ENCODE peak calls at places on chromosomes 1 and 21, in eight cellular contexts. One of them, this sample, is unnamed.
A peak's percentile ranks its signal among the peaks of the same experiment; 100 is the strongest.

GRCh38 chr1:67685558-67686271 is 714 bp downstream of the GADD45A start:
- DNase-seq in A549: no peak
- DNase-seq in aorta: peak; percentile 86
- DNase-seq in Panc1: no peak
- DNase-seq in K562: peak; percentile 65
- DNase-seq in right lobe of liver: peak; percentile 65
- DNase-seq in DND-41: peak; percentile 66
- DNase-seq in lower lobe of right lung: peak; percentile 75
- DNase-seq in this sample: peak; percentile 79

GRCh38 chr1:14980801-14981200 is 172.7 kb upstream of the TMEM51 start:
- DNase-seq in lower lobe of right lung: no peak
- DNase-seq in right lobe of liver: no peak
- DNase-seq in K562: no peak
- DNase-seq in Panc1: no peak
- DNase-seq in A549: no peak
- DNase-seq in DND-41: no peak
- DNase-seq in aorta: no peak
- DNase-seq in this sample: no peak

GRCh38 chr21:29245104-29245643 is 53.5 kb upstream of the BACH1 start:
- DNase-seq in K562: no peak
- DNase-seq in right lobe of liver: no peak
- DNase-seq in aorta: no peak
- DNase-seq in A549: no peak
- DNase-seq in lower lobe of right lung: no peak
- DNase-seq in DND-41: no peak
- DNase-seq in Panc1: no peak
- DNase-seq in this sample: no peak

GRCh38 chr1:153359241-153359640 is 1.6 kb downstream of the S100A9 start:
- DNase-seq in Panc1: no peak
- DNase-seq in right lobe of liver: peak; percentile 42
- DNase-seq in aorta: no peak
- DNase-seq in A549: no peak
- DNase-seq in DND-41: no peak
- DNase-seq in K562: no peak
- DNase-seq in lower lobe of right lung: no peak
- DNase-seq in this sample: no peak

GRCh38 chr1:24409535-24409934 is 4.0 kb downstream of the STPG1 start:
- DNase-seq in lower lobe of right lung: no peak
- DNase-seq in Panc1: no peak
- DNase-seq in A549: peak; percentile 32
- DNase-seq in right lobe of liver: no peak
- DNase-seq in DND-41: no peak
- DNase-seq in aorta: no peak
- DNase-seq in K562: no peak
- DNase-seq in this sample: no peak

GRCh38 chr21:20459838-20460237 is 538.4 kb upstream of the NCAM2 start:
- DNase-seq in lower lobe of right lung: no peak
- DNase-seq in K562: no peak
- DNase-seq in Panc1: no peak
- DNase-seq in right lobe of liver: no peak
- DNase-seq in A549: no peak
- DNase-seq in aorta: no peak
- DNase-seq in DND-41: no peak
- DNase-seq in this sample: no peak

GRCh38 chr1:17200756-17201155 is 4.2 kb upstream of the PADI1 start:
- DNase-seq in aorta: no peak
- DNase-seq in K562: no peak
- DNase-seq in Panc1: no peak
- DNase-seq in A549: no peak
- DNase-seq in DND-41: no peak
- DNase-seq in right lobe of liver: peak; percentile 1
- DNase-seq in lower lobe of right lung: no peak
- DNase-seq in this sample: no peak

GRCh38 chr1:207815913-207816312 is 64.1 kb downstream of the CD46 start:
- DNase-seq in K562: no peak
- DNase-seq in right lobe of liver: peak; percentile 17
- DNase-seq in lower lobe of right lung: no peak
- DNase-seq in DND-41: peak; percentile 18
- DNase-seq in aorta: no peak
- DNase-seq in A549: no peak
- DNase-seq in Panc1: no peak
- DNase-seq in this sample: no peak

GRCh38 chr1:91714867-91715381 is 171.0 kb downstream of the TGFBR3 start:
- DNase-seq in lower lobe of right lung: no peak
- DNase-seq in DND-41: no peak
- DNase-seq in Panc1: no peak
- DNase-seq in aorta: no peak
- DNase-seq in A549: no peak
- DNase-seq in right lobe of liver: no peak
- DNase-seq in K562: peak; percentile 64
- DNase-seq in this sample: no peak

GRCh38 chr21:34543017-34543416 is 31.0 kb upstream of the KCNE1 start:
- DNase-seq in aorta: no peak
- DNase-seq in A549: no peak
- DNase-seq in DND-41: no peak
- DNase-seq in K562: no peak
- DNase-seq in Panc1: no peak
- DNase-seq in lower lobe of right lung: no peak
- DNase-seq in right lobe of liver: no peak
- DNase-seq in this sample: no peak

GRCh38 chr1:22417466-22417865 is 34.2 kb upstream of the ZBTB40 start:
- DNase-seq in A549: no peak
- DNase-seq in K562: no peak
- DNase-seq in Panc1: no peak
- DNase-seq in aorta: no peak
- DNase-seq in right lobe of liver: no peak
- DNase-seq in DND-41: no peak
- DNase-seq in lower lobe of right lung: no peak
- DNase-seq in this sample: no peak

GRCh38 chr1:22416555-22417454 is 34.8 kb upstream of the ZBTB40 start:
- DNase-seq in DND-41: peak; percentile 75
- DNase-seq in K562: peak; percentile 92
- DNase-seq in lower lobe of right lung: peak; percentile 76
- DNase-seq in A549: peak; percentile 74
- DNase-seq in aorta: peak; percentile 85
- DNase-seq in right lobe of liver: peak; percentile 82
- DNase-seq in Panc1: no peak
- DNase-seq in this sample: no peak

GRCh38 chr1:22414244-22414751 is 37.4 kb upstream of the ZBTB40 start:
- DNase-seq in right lobe of liver: peak; percentile 89
- DNase-seq in Panc1: no peak
- DNase-seq in lower lobe of right lung: peak; percentile 79
- DNase-seq in aorta: no peak
- DNase-seq in DND-41: no peak
- DNase-seq in K562: peak; percentile 37
- DNase-seq in A549: peak; percentile 71
- DNase-seq in this sample: no peak

GRCh38 chr1:22413799-22414198 is 37.9 kb upstream of the ZBTB40 start:
- DNase-seq in aorta: no peak
- DNase-seq in A549: no peak
- DNase-seq in right lobe of liver: peak; percentile 25
- DNase-seq in lower lobe of right lung: no peak
- DNase-seq in DND-41: no peak
- DNase-seq in K562: no peak
- DNase-seq in Panc1: no peak
- DNase-seq in this sample: no peak

GRCh38 chr1:22415489-22415888 is 36.2 kb upstream of the ZBTB40 start:
- DNase-seq in lower lobe of right lung: no peak
- DNase-seq in right lobe of liver: no peak
- DNase-seq in DND-41: no peak
- DNase-seq in Panc1: no peak
- DNase-seq in A549: no peak
- DNase-seq in K562: no peak
- DNase-seq in aorta: no peak
- DNase-seq in this sample: no peak
- H3K27ac ChIP-seq in lower lobe of right lung: no peak overlapping the region
- H3K27ac ChIP-seq in right lobe of liver: no peak overlapping the region
- H3K27ac ChIP-seq in DND-41: no peak overlapping the region
- H3K27ac ChIP-seq in Panc1: no peak overlapping the region
- H3K27ac ChIP-seq in A549: no peak overlapping the region
- H3K27ac ChIP-seq in K562: no peak overlapping the region
- H3K27ac ChIP-seq in aorta: no peak overlapping the region
- H3K27ac ChIP-seq in this sample: no peak overlapping the region

GRCh38 chr21:46188226-46189212 is 4.3 kb upstream of the SPATC1L start:
- DNase-seq in K562: peak; percentile 80
- DNase-seq in A549: peak; percentile 49
- DNase-seq in aorta: peak; percentile 60
- DNase-seq in lower lobe of right lung: no peak
- DNase-seq in right lobe of liver: no peak
- DNase-seq in DND-41: no peak
- DNase-seq in Panc1: no peak
- DNase-seq in this sample: peak; percentile 86
- H3K4me1 ChIP-seq in K562: peaks cover 72% of the 10 kb centered on the region
- H3K4me1 ChIP-seq in A549: peaks cover 11% of the 10 kb centered on the region
- H3K4me1 ChIP-seq in aorta: no peaks in the 10 kb centered on the region
- H3K4me1 ChIP-seq in lower lobe of right lung: peaks cover 7% of the 10 kb centered on the region
- H3K4me1 ChIP-seq in right lobe of liver: no peaks in the 10 kb centered on the region
- H3K4me1 ChIP-seq in DND-41: peaks cover 8% of the 10 kb centered on the region
- H3K4me1 ChIP-seq in Panc1: peaks cover 5% of the 10 kb centered on the region
- H3K4me1 ChIP-seq in this sample: peaks cover 26% of the 10 kb centered on the region

DNA sequence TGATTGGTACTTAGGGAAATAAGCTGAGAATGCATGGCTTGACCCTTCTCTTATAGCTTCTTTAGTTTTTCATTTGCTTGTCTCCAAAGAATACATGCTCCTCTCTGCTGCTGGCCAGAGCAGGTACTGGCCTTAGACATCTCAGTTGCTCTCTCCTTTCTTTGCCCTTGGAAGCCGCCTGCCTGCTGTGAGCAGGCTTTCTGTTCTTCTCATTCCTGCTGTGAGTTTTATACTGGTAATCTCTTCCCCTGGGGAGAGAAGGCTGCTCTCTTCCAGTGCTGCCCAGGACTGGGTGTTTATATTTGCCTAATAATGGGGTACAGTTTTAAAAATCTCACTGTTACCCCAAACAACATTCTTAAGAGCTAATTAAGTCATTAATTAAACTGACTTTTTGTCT is 323.5 kb upstream of the LRRC7 start:
- DNase-seq in lower lobe of right lung: no peak
- DNase-seq in right lobe of liver: no peak
- DNase-seq in aorta: no peak
- DNase-seq in DND-41: no peak
- DNase-seq in A549: no peak
- DNase-seq in K562: no peak
- DNase-seq in Panc1: no peak
- DNase-seq in this sample: no peak
- H3K9me3 ChIP-seq in lower lobe of right lung: no peaks in the 10 kb centered on the region
- H3K9me3 ChIP-seq in right lobe of liver: no peaks in the 10 kb centered on the region
- H3K9me3 ChIP-seq in aorta: no peaks in the 10 kb centered on the region
- H3K9me3 ChIP-seq in DND-41: no peaks in the 10 kb centered on the region
- H3K9me3 ChIP-seq in A549: no peaks in the 10 kb centered on the region
- H3K9me3 ChIP-seq in K562: no peaks in the 10 kb centered on the region
- H3K9me3 ChIP-seq in Panc1: no peaks in the 10 kb centered on the region
- H3K9me3 ChIP-seq in this sample: no peaks in the 10 kb centered on the region

GRCh38 chr1:236166041-236166440 is 23.7 kb downstream of the GPR137B start:
- DNase-seq in Panc1: no peak
- DNase-seq in K562: no peak
- DNase-seq in right lobe of liver: no peak
- DNase-seq in aorta: no peak
- DNase-seq in lower lobe of right lung: no peak
- DNase-seq in DND-41: no peak
- DNase-seq in A549: no peak
- DNase-seq in this sample: no peak
- H3K27ac ChIP-seq in Panc1: no peak overlapping the region
- H3K27ac ChIP-seq in K562: no peak overlapping the region
- H3K27ac ChIP-seq in right lobe of liver: no peak overlapping the region
- H3K27ac ChIP-seq in aorta: no peak overlapping the region
- H3K27ac ChIP-seq in lower lobe of right lung: no peak overlapping the region
- H3K27ac ChIP-seq in DND-41: no peak overlapping the region
- H3K27ac ChIP-seq in A549: no peak overlapping the region
- H3K27ac ChIP-seq in this sample: no peak overlapping the region

GRCh38 chr1:154952664-154953063 is 3.2 kb downstream of the PBXIP1 start:
- DNase-seq in aorta: no peak
- DNase-seq in Panc1: no peak
- DNase-seq in DND-41: no peak
- DNase-seq in right lobe of liver: no peak
- DNase-seq in A549: no peak
- DNase-seq in lower lobe of right lung: no peak
- DNase-seq in K562: no peak
- DNase-seq in this sample: no peak
- H3K4me1 ChIP-seq in aorta: peaks cover 5% of the 10 kb centered on the region
- H3K4me1 ChIP-seq in Panc1: peaks cover 23% of the 10 kb centered on the region
- H3K4me1 ChIP-seq in DND-41: peaks cover 49% of the 10 kb centered on the region
- H3K4me1 ChIP-seq in right lobe of liver: no peaks in the 10 kb centered on the region
- H3K4me1 ChIP-seq in A549: peaks cover 20% of the 10 kb centered on the region
- H3K4me1 ChIP-seq in lower lobe of right lung: peaks cover 39% of the 10 kb centered on the region
- H3K4me1 ChIP-seq in K562: peaks cover 41% of the 10 kb centered on the region
- H3K4me1 ChIP-seq in this sample: peaks cover 56% of the 10 kb centered on the region

DNA sequence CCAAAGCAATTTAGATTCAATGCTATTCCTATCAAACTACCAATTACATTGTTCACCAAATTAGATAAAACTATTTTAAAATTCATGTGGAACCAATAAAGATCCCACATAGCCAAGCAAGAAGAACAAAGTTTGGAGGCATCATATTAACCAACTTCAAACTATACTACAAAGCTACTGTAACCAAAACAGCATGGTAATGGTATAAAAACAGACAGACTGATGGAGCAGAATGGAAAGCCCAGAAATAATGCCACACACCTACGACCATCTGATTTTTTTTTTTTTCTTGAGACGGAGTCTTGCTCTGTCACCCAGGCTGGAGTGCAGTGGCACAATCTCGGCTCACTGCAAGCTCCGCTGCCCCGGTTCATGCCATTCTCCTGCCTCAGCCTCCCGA is 7.1 kb downstream of the ZNF124 start:
- DNase-seq in K562: no peak
- DNase-seq in DND-41: no peak
- DNase-seq in aorta: no peak
- DNase-seq in Panc1: no peak
- DNase-seq in lower lobe of right lung: no peak
- DNase-seq in right lobe of liver: no peak
- DNase-seq in A549: no peak
- DNase-seq in this sample: no peak
- H3K9me3 ChIP-seq in K562: peaks cover 15% of the 10 kb centered on the region
- H3K9me3 ChIP-seq in DND-41: peaks cover 41% of the 10 kb centered on the region
- H3K9me3 ChIP-seq in aorta: peaks cover 3% of the 10 kb centered on the region
- H3K9me3 ChIP-seq in Panc1: peaks cover 56% of the 10 kb centered on the region
- H3K9me3 ChIP-seq in lower lobe of right lung: peaks cover 74% of the 10 kb centered on the region
- H3K9me3 ChIP-seq in right lobe of liver: peaks cover 4% of the 10 kb centered on the region
- H3K9me3 ChIP-seq in A549: peaks cover 91% of the 10 kb centered on the region
- H3K9me3 ChIP-seq in this sample: no peaks in the 10 kb centered on the region

GRCh38 chr1:225655509-225656258 is 2.8 kb upstream of the ENAH start:
- DNase-seq in Panc1: peak; percentile 93
- DNase-seq in K562: no peak
- DNase-seq in A549: peak; percentile 70
- DNase-seq in DND-41: no peak
- DNase-seq in lower lobe of right lung: no peak
- DNase-seq in aorta: peak; percentile 87
- DNase-seq in right lobe of liver: peak; percentile 67
- DNase-seq in this sample: peak; percentile 86

GRCh38 chr1:225658041-225658440 is 5.1 kb upstream of the ENAH start:
- DNase-seq in aorta: no peak
- DNase-seq in DND-41: no peak
- DNase-seq in Panc1: no peak
- DNase-seq in A549: no peak
- DNase-seq in lower lobe of right lung: no peak
- DNase-seq in K562: no peak
- DNase-seq in right lobe of liver: no peak
- DNase-seq in this sample: no peak

GRCh38 chr1:225654688-225655508 is 2.0 kb upstream of the ENAH start:
- DNase-seq in A549: no peak
- DNase-seq in lower lobe of right lung: no peak
- DNase-seq in Panc1: no peak
- DNase-seq in DND-41: no peak
- DNase-seq in aorta: no peak
- DNase-seq in right lobe of liver: no peak
- DNase-seq in K562: no peak
- DNase-seq in this sample: no peak

GRCh38 chr1:225660544-225660946 is 7.6 kb upstream of the ENAH start:
- DNase-seq in DND-41: no peak
- DNase-seq in lower lobe of right lung: no peak
- DNase-seq in K562: no peak
- DNase-seq in Panc1: no peak
- DNase-seq in right lobe of liver: no peak
- DNase-seq in aorta: no peak
- DNase-seq in A549: no peak
- DNase-seq in this sample: no peak

GRCh38 chr1:225657462-225657989 is 4.6 kb upstream of the ENAH start:
- DNase-seq in right lobe of liver: no peak
- DNase-seq in A549: no peak
- DNase-seq in K562: no peak
- DNase-seq in Panc1: no peak
- DNase-seq in DND-41: no peak
- DNase-seq in aorta: no peak
- DNase-seq in lower lobe of right lung: no peak
- DNase-seq in this sample: no peak
- H3K27ac ChIP-seq in right lobe of liver: no peak overlapping the region
- H3K27ac ChIP-seq in A549: peak overlapping the region; percentile 95
- H3K27ac ChIP-seq in K562: no peak overlapping the region
- H3K27ac ChIP-seq in Panc1: peak overlapping the region; percentile 35
- H3K27ac ChIP-seq in DND-41: no peak overlapping the region
- H3K27ac ChIP-seq in aorta: peak overlapping the region; percentile 61
- H3K27ac ChIP-seq in lower lobe of right lung: no peak overlapping the region
- H3K27ac ChIP-seq in this sample: peak overlapping the region; percentile 100

This sample was measured in sigmoid colon.